ENCODE peak calls at places on chromosomes 13 and 19, in eight cellular contexts. L, D, T, H, X, F, J and A are unnamed samples.

GRCh38 chr13:25973085-25973484 is 78.7 kb downstream of the SHISA2 start:
- DNase-seq in H (peak), J (no peak), F (no peak), T (peak), X (no peak), L (no peak), D (peak), A (no peak)

GRCh38 chr13:60441761-60442160 is 44.7 kb downstream of the TDRD3 start:
- DNase-seq in T (no peak), L (no peak), J (no peak), D (no peak), H (no peak), X (no peak), F (no peak), A (no peak)

GRCh38 chr19:49327878-49328544 is 3.0 kb upstream of the SLC6A16 start:
- DNase-seq in J (no peak), D (peak), L (no peak), H (peak), T (peak), F (no peak), X (no peak), A (no peak)

GRCh38 chr19:13629687-13630357 is 123.5 kb upstream of the CACNA1A start:
- DNase-seq in J (no peak), T (no peak), H (no peak), F (no peak), X (no peak), L (no peak), D (no peak), A (peak)

GRCh38 chr13:62320129-62320724 is 904.6 kb upstream of the PCDH20 start:
- DNase-seq in H (peak), X (no peak), F (no peak), D (no peak), J (no peak), L (peak), T (peak), A (no peak)

GRCh38 chr13:40440990-40441820 is 225.2 kb downstream of the FOXO1 start:
- DNase-seq in L (peak), T (peak), H (no peak), J (peak), X (no peak), D (no peak), F (peak), A (no peak)

GRCh38 chr19:10390652-10391286 is 10.4 kb upstream of the TYK2 start:
- DNase-seq in H (peak), T (peak), X (peak), L (no peak), F (peak), J (peak), D (peak), A (no peak)

GRCh38 chr13:60852886-60853285 is 455.9 kb downstream of the TDRD3 start:
- DNase-seq in F (no peak), L (no peak), D (no peak), T (no peak), J (no peak), X (no peak), H (no peak), A (no peak)

GRCh38 chr19:49812452-49812996 is 568 bp downstream of the FUZ start:
- DNase-seq in D (no peak), T (no peak), X (no peak), J (no peak), L (no peak), F (no peak), H (peak), A (no peak)

GRCh38 chr13:109647046-109647445 is 139.3 kb downstream of the IRS2 start:
- DNase-seq in D (no peak), F (no peak), H (peak), X (no peak), J (no peak), L (peak), T (no peak), A (no peak)

GRCh38 chr13:99198630-99199029 is 2.0 kb upstream of the UBAC2 start:
- DNase-seq in X (no peak), H (no peak), T (no peak), J (no peak), F (no peak), D (no peak), L (no peak), A (no peak)

GRCh38 chr19:10852098-10852800 is 4.0 kb downstream of the C19orf38 start:
- DNase-seq in J (no peak), H (no peak), T (no peak), L (no peak), D (peak), F (no peak), X (no peak), A (peak)

GRCh38 chr13:30713133-30713532 is 22.2 kb upstream of the ALOX5AP start:
- DNase-seq in L (no peak), F (no peak), T (no peak), J (no peak), H (no peak), D (peak), X (no peak), A (no peak)

GRCh38 chr19:10471909-10472308 is 31.2 kb downstream of the KEAP1 start:
- DNase-seq in T (peak), F (no peak), L (no peak), D (no peak), J (no peak), X (no peak), H (no peak), A (no peak)

GRCh38 chr13:106471957-106472543 is 63.4 kb downstream of the EFNB2 start:
- DNase-seq in L (peak), F (no peak), D (peak), X (no peak), H (peak), J (peak), T (peak), A (peak)

GRCh38 chr13:88483202-88483601 is 812.0 kb downstream of the SLITRK5 start:
- DNase-seq in X (no peak), H (no peak), L (no peak), T (no peak), J (no peak), D (no peak), F (no peak), A (no peak)

GRCh38 chr19:57903298-57904174 is 12.9 kb downstream of the ZNF417 start:
- DNase-seq in H (peak), X (no peak), J (peak), T (peak), L (no peak), D (no peak), F (no peak), A (no peak)

GRCh38 chr13:24131749-24132148 is 28.8 kb upstream of the SPATA13 start:
- DNase-seq in X (no peak), J (no peak), D (no peak), F (no peak), L (no peak), H (no peak), T (no peak), A (no peak)

GRCh38 chr13:66405908-66406802 is 824.0 kb downstream of the PCDH9 start:
- DNase-seq in T (no peak), J (no peak), F (no peak), D (no peak), L (peak), H (peak), X (no peak), A (peak)

GRCh38 chr13:49240017-49240416 is 7.7 kb upstream of the CDADC1 start:
- DNase-seq in F (no peak), L (no peak), T (peak), X (no peak), H (peak), J (no peak), D (peak), A (no peak)

GRCh38 chr13:59458908-59459579 is 704.7 kb downstream of the DIAPH3 start:
- DNase-seq in F (no peak), H (peak), X (no peak), L (no peak), D (no peak), T (no peak), J (no peak), A (peak)

GRCh38 chr19:18477042-18477760 is 39.3 kb upstream of the ISYNA1 start:
- DNase-seq in L (no peak), T (no peak), F (no peak), J (no peak), X (no peak), H (no peak), D (no peak), A (no peak)

GRCh38 chr19:42369433-42370067 is 20.5 kb downstream of the CNFN start:
- DNase-seq in D (peak), X (no peak), L (no peak), J (no peak), F (no peak), T (no peak), H (no peak), A (no peak)

GRCh38 chr19:38417544-38418506 is 8.2 kb downstream of the RASGRP4 start:
- DNase-seq in T (peak), H (peak), D (peak), L (no peak), J (peak), X (peak), F (no peak), A (no peak)

GRCh38 chr13:75507027-75508001 is 25.3 kb upstream of the TBC1D4 start:
- DNase-seq in L (no peak), J (no peak), H (no peak), F (no peak), D (no peak), X (no peak), T (no peak), A (no peak)

GRCh38 chr13:100535401-100536135 is 53.0 kb downstream of the GGACT start:
- DNase-seq in L (no peak), F (no peak), D (no peak), H (no peak), X (no peak), T (no peak), J (no peak), A (no peak)

GRCh38 chr13:75628811-75629210 is 7.3 kb upstream of the LMO7 start:
- DNase-seq in T (no peak), J (no peak), H (no peak), X (no peak), D (no peak), L (no peak), F (no peak), A (no peak)

GRCh38 chr13:76696370-76696769 is 189.8 kb downstream of the KCTD12 start:
- DNase-seq in F (no peak), H (no peak), D (no peak), J (no peak), T (peak), L (no peak), X (no peak), A (no peak)

GRCh38 chr19:12065100-12065538 is 588 bp downstream of the ZNF844 start:
- DNase-seq in L (no peak), H (no peak), D (no peak), X (peak), F (no peak), T (peak), J (no peak), A (no peak)

GRCh38 chr19:959935-960502 is 24.1 kb upstream of the WDR18 start:
- DNase-seq in J (no peak), T (peak), F (no peak), X (no peak), H (peak), D (peak), L (no peak), A (no peak)
- TF ChIP-seq CTCF in J (no peak), T (no peak), F (no peak), X (no peak), H (peak), D (peak), L (peak), A (no peak)

GRCh38 chr13:21501709-21502108 is 42.6 kb upstream of the ZDHHC20 start:
- DNase-seq in J (no peak), T (no peak), X (no peak), L (no peak), H (peak), D (peak), F (no peak), A (no peak)
- TF ChIP-seq CTCF in J (no peak), T (no peak), X (peak), L (peak), H (peak), D (peak), F (no peak), A (no peak)

GRCh38 chr19:2782936-2783780 is at the start of gene SGTA:
- DNase-seq in X (peak), D (peak), T (peak), F (peak), L (peak), H (peak), J (peak), A (peak)

GRCh38 chr19:2780284-2780683 is 2.8 kb downstream of the SGTA start:
- DNase-seq in J (no peak), L (no peak), D (no peak), F (no peak), T (peak), H (no peak), X (no peak), A (no peak)

GRCh38 chr19:2785244-2786000 is at the start of gene THOP1:
- DNase-seq in J (peak), F (peak), L (peak), H (peak), X (peak), D (peak), T (peak), A (peak)

GRCh38 chr19:2783781-2784145 is 690 bp upstream of the SGTA start:
- DNase-seq in D (no peak), J (no peak), F (no peak), L (no peak), X (no peak), T (no peak), H (no peak), A (no peak)

DNA sequence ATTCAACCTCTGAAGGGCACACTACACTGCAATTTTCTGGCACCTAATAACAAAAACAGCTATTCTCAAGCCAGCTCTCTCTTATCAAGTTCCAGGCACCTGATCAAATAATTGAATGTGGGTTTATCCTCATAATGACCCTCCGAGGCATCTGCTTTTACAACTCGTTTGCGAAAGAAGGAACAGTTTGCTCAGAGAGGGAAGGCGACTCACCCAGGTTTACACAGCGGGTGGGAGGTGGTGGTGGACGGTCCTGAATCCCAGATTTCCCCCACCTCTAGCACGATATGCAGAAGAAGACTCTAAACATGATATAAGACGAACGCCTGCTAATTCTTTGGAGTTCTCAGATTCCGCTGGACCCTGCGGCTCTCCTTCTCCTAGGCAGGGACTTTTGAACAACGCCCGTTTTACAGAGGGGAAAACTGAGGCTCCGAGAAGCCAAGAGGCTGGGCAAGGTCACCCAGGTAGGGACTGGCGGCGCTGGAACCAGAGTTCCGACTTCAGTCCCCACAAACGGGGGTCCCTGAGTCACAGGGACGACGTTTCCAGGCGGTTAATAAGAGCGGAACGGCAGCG is 627 bp downstream of the SGTA start:
- DNase-seq in T (no peak), H (no peak), X (no peak), F (no peak), J (no peak), L (no peak), D (no peak), A (no peak)
- TF ChIP-seq CTCF in T (no peak), H (no peak), X (no peak), F (no peak), J (no peak), L (no peak), D (no peak), A (no peak)

GRCh38 chr13:27960362-27961226 is 8.5 kb downstream of the CDX2 start:
- DNase-seq in X (peak), F (no peak), J (peak), L (no peak), D (peak), T (peak), H (peak), A (no peak)
- TF ChIP-seq CTCF in X (peak), F (peak), J (peak), L (peak), D (peak), T (peak), H (peak), A (peak)

GRCh38 chr13:44240611-44241010 is 133.0 kb upstream of the SERP2 start:
- DNase-seq in F (no peak), J (no peak), D (no peak), X (no peak), T (no peak), L (no peak), H (no peak), A (no peak)

GRCh38 chr13:44238011-44238421 is 135.6 kb upstream of the SERP2 start:
- DNase-seq in H (no peak), L (no peak), J (no peak), X (no peak), T (no peak), D (no peak), F (no peak), A (peak)

GRCh38 chr13:44244288-44244687 is 129.3 kb upstream of the SERP2 start:
- DNase-seq in D (no peak), T (no peak), L (no peak), H (no peak), F (no peak), X (no peak), J (no peak), A (no peak)

GRCh38 chr13:44241638-44242037 is 132.0 kb upstream of the SERP2 start:
- DNase-seq in H (no peak), L (no peak), D (no peak), F (no peak), J (no peak), X (no peak), T (no peak), A (no peak)

DNA sequence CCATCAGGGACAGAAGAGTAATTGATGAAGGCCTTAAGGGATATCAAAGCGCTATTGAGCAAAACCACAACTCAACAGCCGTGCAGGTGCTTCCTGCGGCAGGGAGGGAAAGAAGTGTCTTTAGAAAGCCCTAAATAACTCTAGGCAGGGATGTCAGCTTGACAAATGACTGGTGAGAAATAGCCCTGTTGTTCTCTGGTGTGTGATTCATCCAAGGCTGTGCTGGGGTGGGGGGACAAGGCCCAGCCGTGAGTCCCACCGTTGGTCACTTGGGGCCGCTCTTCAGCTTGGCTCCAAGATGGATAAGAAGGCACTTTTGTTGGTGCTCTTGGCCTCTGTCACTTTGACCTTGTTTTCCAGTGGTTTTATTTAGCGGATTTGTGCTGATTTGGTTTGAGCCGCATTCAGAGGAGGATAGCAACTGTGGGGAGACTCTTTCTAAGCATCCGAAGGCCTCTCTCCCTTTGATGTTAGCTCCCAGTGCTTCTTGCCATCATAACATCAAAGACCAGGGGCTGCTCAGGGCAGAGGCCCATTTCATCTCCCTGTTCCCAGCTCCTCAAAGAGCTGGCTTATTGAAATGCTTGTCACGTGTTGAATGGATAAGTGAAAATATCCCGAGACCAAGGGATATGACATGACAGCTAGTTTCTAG is 130.3 kb upstream of the SERP2 start:
- DNase-seq in D (peak), X (peak), L (no peak), T (peak), J (no peak), H (peak), F (no peak), A (no peak)
- TF ChIP-seq CTCF in D (peak), X (peak), L (peak), T (peak), J (no peak), H (peak), F (no peak), A (no peak)

GRCh38 chr19:33978286-33978685 is 181.6 kb downstream of the KCTD15 start:
- DNase-seq in T (no peak), L (no peak), H (no peak), X (no peak), F (no peak), J (no peak), D (no peak), A (no peak)

GRCh38 chr19:33988601-33989000 is 183.7 kb upstream of the LSM14A start:
- DNase-seq in F (no peak), X (no peak), T (no peak), L (no peak), J (no peak), D (no peak), H (peak), A (no peak)

DNA sequence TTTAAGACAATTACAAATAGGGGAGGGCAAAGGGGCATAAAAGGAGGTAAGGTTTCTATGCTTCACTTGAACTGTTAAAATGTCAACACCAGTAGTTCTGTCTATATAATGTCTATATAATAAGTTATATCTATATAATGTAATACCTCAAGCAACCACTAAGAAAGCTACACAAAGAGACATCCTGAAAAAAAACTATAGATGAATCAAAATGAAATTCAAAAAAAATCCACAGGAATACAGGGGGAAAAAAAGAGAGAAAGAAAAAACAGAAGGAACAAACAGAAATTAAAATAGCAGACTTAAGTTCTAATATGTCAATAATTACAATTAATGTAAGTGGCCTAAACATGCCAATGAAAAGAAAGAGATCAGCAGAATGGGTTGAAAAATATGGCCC is 186.0 kb downstream of the KCTD15 start:
- DNase-seq in T (no peak), X (no peak), D (no peak), H (no peak), F (no peak), J (no peak), L (no peak), A (no peak)
- TF ChIP-seq CTCF in T (no peak), X (peak), D (peak), H (no peak), F (no peak), J (no peak), L (no peak), A (no peak)

GRCh38 chr13:90386090-90386489 is 961.4 kb upstream of the MIR17HG start:
- DNase-seq in X (no peak), J (no peak), D (no peak), H (no peak), L (no peak), T (no peak), F (no peak), A (no peak)

GRCh38 chr13:90382425-90382824 is 965.1 kb upstream of the MIR17HG start:
- DNase-seq in L (no peak), T (no peak), F (no peak), J (no peak), X (no peak), H (no peak), D (no peak), A (no peak)
- TF ChIP-seq CTCF in L (no peak), T (no peak), F (no peak), J (no peak), X (no peak), H (no peak), D (no peak), A (no peak)

GRCh38 chr19:7197760-7198696 is 96.2 kb downstream of the INSR start:
- DNase-seq in X (peak), L (peak), H (peak), T (peak), F (peak), J (peak), D (peak), A (peak)
- TF ChIP-seq CTCF in X (peak), L (peak), H (peak), T (peak), F (peak), J (peak), D (peak), A (no peak)